ENCODE peak calls at places on chromosomes 12 and 14, in five cellular contexts. V is caudate nucleus, D is upper lobe of left lung, S is A549, K is HCT116. M is an unnamed sample.

GRCh38 chr14:92105845-92106094 is 612 bp downstream of the ATXN3 start:
- DNase-seq in V (no peak), D (no peak), S (no peak), K (no peak), M (no peak)

GRCh38 chr14:59097681-59098080 is 90.8 kb upstream of the DAAM1 start:
- DNase-seq in V (no peak), D (no peak), S (no peak), K (no peak), M (no peak)

GRCh38 chr12:22083167-22083566 is 37.1 kb downstream of the CMAS start:
- DNase-seq in V (no peak), D (no peak), S (no peak), K (peak), M (no peak)

GRCh38 chr14:104383088-104383805 is 196.3 kb upstream of the C14orf180 start:
- DNase-seq in V (no peak), D (peak), S (no peak), K (no peak), M (no peak)

GRCh38 chr12:53493610-53494391 is 5.5 kb downstream of the MAP3K12 start:
- DNase-seq in V (peak), D (no peak), S (no peak), K (no peak), M (no peak)

GRCh38 chr12:47686645-47687240 is 19.1 kb downstream of the RPAP3 start:
- DNase-seq in V (no peak), D (no peak), S (peak), K (peak), M (no peak)

GRCh38 chr14:22184157-22185025 is 404.6 kb downstream of the DAD1 start:
- DNase-seq in V (no peak), D (no peak), S (no peak), K (no peak), M (no peak)

GRCh38 chr12:100706029-100706428 is 88.5 kb upstream of the ANO4 start:
- DNase-seq in V (no peak), D (no peak), S (no peak), K (peak), M (peak)

DNA sequence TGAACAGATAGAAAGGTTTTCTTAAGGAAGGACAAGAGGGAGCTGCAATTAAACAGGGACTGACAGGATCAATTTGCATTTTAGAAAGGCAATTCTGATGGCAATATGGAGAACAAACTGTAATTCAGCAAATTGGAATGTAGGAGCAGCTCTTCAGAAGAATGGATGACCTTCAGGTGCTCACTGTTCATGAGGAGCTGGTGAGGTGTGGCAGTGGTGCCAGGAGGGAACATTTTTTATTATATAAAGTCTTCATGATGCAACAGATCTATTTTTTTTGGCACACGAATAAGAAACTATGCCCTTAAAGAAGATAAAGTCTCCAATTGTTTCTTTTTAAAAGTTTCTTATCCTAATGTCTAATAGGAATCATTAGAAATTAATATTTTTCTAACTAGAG is 151.7 kb downstream of the SLC38A4 start:
- DNase-seq in V (no peak), D (no peak), S (no peak), K (no peak), M (no peak)
- H3K27ac ChIP-seq in V (no peak), D (no peak), S (peak), K (peak), M (peak)

DNA sequence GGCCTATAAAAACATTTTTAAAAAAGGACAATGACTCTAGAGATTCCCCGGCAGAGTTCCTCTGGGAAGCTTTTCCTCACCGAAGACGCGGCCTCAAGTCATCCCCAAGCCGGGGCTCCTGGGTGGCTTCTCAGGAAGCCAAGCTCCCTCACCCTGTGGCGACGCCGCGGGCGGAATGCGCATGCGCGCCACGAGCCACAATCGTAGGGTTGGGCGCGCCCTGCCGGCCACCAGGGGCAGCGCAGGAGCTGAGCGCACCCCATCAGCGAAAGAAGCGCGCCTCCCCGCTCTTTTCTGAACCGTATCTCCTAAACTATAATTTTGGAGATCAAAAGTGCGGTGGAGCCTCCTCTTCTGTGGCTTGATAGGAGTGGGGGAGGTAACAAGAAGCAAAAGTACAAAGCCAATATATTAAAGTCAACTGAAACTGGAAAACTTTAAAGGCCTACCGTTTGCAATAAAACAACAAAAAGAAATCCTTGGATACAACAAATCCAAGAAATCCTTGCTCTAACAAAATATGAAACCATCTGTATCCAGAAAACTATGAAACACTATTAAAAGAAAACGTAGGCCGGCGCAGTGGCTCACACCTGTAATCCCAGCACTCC is 17.4 kb upstream of the CHFR start:
- DNase-seq in V (peak), D (peak), S (no peak), K (no peak), M (no peak)
- H3K27ac ChIP-seq in V (no peak), D (no peak), S (no peak), K (no peak), M (no peak)

DNA sequence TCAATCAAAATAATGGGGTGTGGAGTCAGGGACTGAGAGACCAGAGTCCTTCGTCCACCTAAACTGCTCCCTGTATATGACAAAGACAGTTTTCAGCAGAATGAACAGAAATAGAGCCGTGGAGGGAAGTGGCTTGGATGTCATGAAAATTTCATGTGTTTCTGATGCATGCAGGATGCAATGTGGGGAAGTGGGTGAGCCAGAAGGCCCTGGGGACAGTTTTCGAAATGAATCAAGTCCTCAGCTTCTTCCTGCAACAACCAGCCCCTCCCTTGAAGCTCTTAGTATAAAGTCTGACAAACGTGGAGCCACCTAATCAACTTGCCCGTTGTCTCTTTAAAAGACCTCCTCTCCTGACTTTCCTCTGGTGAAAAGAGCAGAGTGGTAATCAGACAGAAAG is 41.1 kb downstream of the CCDC60 start:
- DNase-seq in V (no peak), D (no peak), S (no peak), K (no peak), M (no peak)
- H3K27ac ChIP-seq in V (peak), D (no peak), S (no peak), K (no peak), M (no peak)

GRCh38 chr14:73732006-73732405 is 17.8 kb upstream of the PNMA1 start:
- DNase-seq in V (no peak), D (no peak), S (no peak), K (no peak), M (no peak)
- H3K27ac ChIP-seq in V (no peak), D (no peak), S (no peak), K (no peak), M (no peak)

GRCh38 chr12:122318607-122319311 is 52.5 kb upstream of the VPS33A start:
- DNase-seq in V (no peak), D (no peak), S (no peak), K (no peak), M (no peak)
- H3K27ac ChIP-seq in V (no peak), D (peak), S (no peak), K (no peak), M (peak)

M was measured in epithelial cell of prostate.